ENCODE peak calls at places on chromosome 19, in six cellular contexts. Y, M, P, K, Q and J are unnamed samples.

GRCh38 chr19:1169921-1170885 is 3.9 kb downstream of the SBNO2 start:
- DNase-seq in M (no peak), K (no peak), Q (peak), P (no peak), Y (no peak), J (no peak)

GRCh38 chr19:3708207-3708931 is at the start of gene TJP3:
- DNase-seq in P (no peak), M (no peak), Y (no peak), K (no peak), Q (peak), J (no peak)

GRCh38 chr19:20661150-20661819 is at the start of gene ZNF626:
- DNase-seq in M (peak), Y (peak), P (peak), K (peak), Q (peak), J (no peak)

GRCh38 chr19:34096020-34096915 is 76.0 kb upstream of the LSM14A start:
- DNase-seq in K (no peak), Q (no peak), Y (peak), M (peak), P (peak), J (peak)

GRCh38 chr19:49019242-49019932 is 2.5 kb upstream of the LHB start:
- DNase-seq in P (peak), M (peak), K (peak), Q (peak), Y (no peak), J (peak)

GRCh38 chr19:52170863-52171320 is 529 bp downstream of the ZNF836 start:
- DNase-seq in K (peak), Q (peak), Y (no peak), P (no peak), M (peak), J (no peak)

GRCh38 chr19:13850910-13851753 is 25.8 kb upstream of the NANOS3 start:
- DNase-seq in M (peak), K (peak), Y (peak), P (no peak), Q (peak), J (no peak)

GRCh38 chr19:6271721-6272410 is 7.9 kb downstream of the MLLT1 start:
- DNase-seq in Y (no peak), K (peak), M (peak), P (no peak), Q (peak), J (no peak)

GRCh38 chr19:47421244-47421786 is 2.0 kb upstream of the MEIS3 start:
- DNase-seq in M (no peak), K (no peak), Y (no peak), P (no peak), Q (no peak), J (no peak)

GRCh38 chr19:7360393-7360984 is 11.8 kb downstream of the ARHGEF18 start:
- DNase-seq in P (no peak), M (no peak), Q (peak), Y (no peak), K (no peak), J (no peak)

GRCh38 chr19:51511353-51511752 is 9.8 kb upstream of the SIGLEC12 start:
- DNase-seq in Q (no peak), M (no peak), Y (no peak), K (no peak), P (no peak), J (no peak)

GRCh38 chr19:49853852-49854849 is 3.2 kb downstream of the PTOV1 start:
- DNase-seq in Y (no peak), P (no peak), M (no peak), K (no peak), Q (peak), J (no peak)

GRCh38 chr19:43555185-43555770 is 20.0 kb downstream of the XRCC1 start:
- DNase-seq in P (peak), K (peak), Y (peak), M (peak), Q (peak), J (peak)

GRCh38 chr19:48770734-48771472 is 15.6 kb downstream of the FGF21 start:
- DNase-seq in Y (no peak), M (no peak), P (no peak), K (no peak), Q (no peak), J (no peak)

GRCh38 chr19:42121666-42122069 is 10.6 kb downstream of the POU2F2 start:
- DNase-seq in Q (no peak), K (peak), Y (peak), M (no peak), P (peak), J (peak)